ENCODE peak calls at places on chromosomes 3 and 15, in seven cellular contexts. J, L, T, Z, B, A and U are unnamed samples.

GRCh38 chr15:52005748-52006701 is 13.0 kb upstream of the MAPK6 start:
- DNase-seq in T (no peak), B (no peak), A (peak; percentile 64), J (no peak), L (peak; percentile 82), Z (no peak), U (peak; percentile 94)

GRCh38 chr3:30286007-30286669 is 320.3 kb upstream of the TGFBR2 start:
- DNase-seq in L (peak; percentile 97), Z (no peak), A (no peak), J (no peak), T (no peak), B (no peak), U (no peak)

GRCh38 chr3:101271728-101272127 is 48.6 kb downstream of the IMPG2 start:
- DNase-seq in Z (no peak), A (no peak), B (no peak), L (no peak), T (no peak), J (no peak), U (no peak)

GRCh38 chr3:122572940-122573412 is 4.5 kb upstream of the PARP15 start:
- DNase-seq in A (peak; percentile 54), B (no peak), L (peak; percentile 3), T (peak; percentile 30), J (no peak), Z (peak; percentile 34), U (peak; percentile 79)

GRCh38 chr3:5126586-5126985 is 4.5 kb downstream of the ARL8B start:
- DNase-seq in T (no peak), A (no peak), B (no peak), L (no peak), J (no peak), Z (no peak), U (no peak)

GRCh38 chr3:60746043-60746638 is 505.1 kb downstream of the FHIT start:
- DNase-seq in B (no peak), T (no peak), A (no peak), J (no peak), L (no peak), Z (no peak), U (no peak)

GRCh38 chr3:170905862-170906261 is 2.6 kb downstream of the EIF5A2 start:
- DNase-seq in A (no peak), B (no peak), T (no peak), Z (no peak), J (no peak), L (no peak), U (no peak)

GRCh38 chr15:78565951-78566774 is 843 bp downstream of the CHRNA5 start:
- DNase-seq in J (no peak), L (peak; percentile 9), Z (no peak), B (no peak), A (peak; percentile 51), T (no peak), U (peak; percentile 26)

GRCh38 chr15:78239811-78240210 is 5.4 kb upstream of the ACSBG1 start:
- DNase-seq in T (no peak), L (no peak), J (no peak), Z (no peak), B (no peak), A (no peak), U (no peak)

GRCh38 chr3:72395654-72396415 is 452.4 kb downstream of the SHQ1 start:
- DNase-seq in Z (no peak), T (no peak), J (no peak), B (no peak), A (no peak), L (no peak), U (no peak)

GRCh38 chr3:8709287-8709686 is 24.3 kb upstream of the CAV3 start:
- DNase-seq in B (no peak), L (no peak), T (no peak), Z (no peak), J (no peak), A (peak; percentile 1), U (no peak)

GRCh38 chr3:107392549-107393165 is 15.4 kb downstream of the CCDC54 start:
- DNase-seq in B (no peak), A (no peak), J (no peak), Z (no peak), L (peak; percentile 75), T (no peak), U (no peak)

GRCh38 chr3:37308247-37308646 is 133.9 kb upstream of the LRRFIP2 start:
- DNase-seq in L (no peak), J (no peak), B (no peak), A (peak; percentile 10), T (no peak), Z (no peak), U (peak; percentile 23)

GRCh38 chr3:125461896-125462295 is 58.1 kb downstream of the SNX4 start:
- DNase-seq in J (no peak), Z (no peak), L (no peak), B (no peak), A (no peak), T (no peak), U (no peak)

GRCh38 chr3:27560484-27561056 is 76.4 kb upstream of the SLC4A7 start:
- DNase-seq in Z (no peak), J (no peak), B (no peak), A (no peak), L (no peak), T (no peak), U (no peak)

GRCh38 chr3:83843716-83844115 is 1115.1 kb upstream of the CADM2 start:
- DNase-seq in J (no peak), A (no peak), L (peak; percentile 67), Z (no peak), T (no peak), B (no peak), U (no peak)

GRCh38 chr3:196611761-196612483 is 27.6 kb upstream of the NRROS start:
- DNase-seq in Z (no peak), A (no peak), L (no peak), B (no peak), T (no peak), J (no peak), U (no peak)

GRCh38 chr3:12454076-12454807 is 30.0 kb upstream of the TSEN2 start:
- DNase-seq in B (no peak), L (no peak), J (no peak), Z (no peak), T (no peak), A (no peak), U (no peak)

GRCh38 chr3:16148783-16149182 is 25.7 kb upstream of the GALNT15 start:
- DNase-seq in A (no peak), L (peak; percentile 93), T (no peak), Z (no peak), B (no peak), J (no peak), U (no peak)

GRCh38 chr15:96947296-96947695 is 616.8 kb downstream of the NR2F2 start:
- DNase-seq in J (no peak), T (no peak), B (no peak), L (no peak), A (no peak), Z (no peak), U (no peak)

GRCh38 chr15:92140802-92141201 is 252.9 kb upstream of the ST8SIA2 start:
- DNase-seq in Z (no peak), T (no peak), B (no peak), L (peak; percentile 34), J (no peak), A (no peak), U (no peak)

GRCh38 chr3:17986393-17986816 is 244.0 kb upstream of the TBC1D5 start:
- DNase-seq in B (no peak), L (no peak), T (no peak), Z (no peak), J (no peak), A (no peak), U (no peak)

GRCh38 chr15:59295742-59296090 is 77.0 kb downstream of the MYO1E start:
- DNase-seq in B (no peak), Z (no peak), A (no peak), L (no peak), T (no peak), J (no peak), U (no peak)

GRCh38 chr15:70246623-70247200 is 149.0 kb upstream of the TLE3 start:
- DNase-seq in Z (no peak), L (no peak), J (no peak), A (no peak), T (no peak), B (no peak), U (no peak)

GRCh38 chr3:189233225-189233858 is 61.6 kb downstream of the TPRG1 start:
- DNase-seq in J (no peak), A (peak; percentile 6), T (no peak), B (no peak), L (peak; percentile 46), Z (peak; percentile 1), U (peak; percentile 52)

GRCh38 chr3:43774799-43775198 is 84.1 kb downstream of the ABHD5 start:
- DNase-seq in J (no peak), L (no peak), B (no peak), A (no peak), T (no peak), Z (no peak), U (no peak)

GRCh38 chr3:182913889-182914288 is 66.4 kb downstream of the DCUN1D1 start:
- DNase-seq in J (no peak), B (no peak), A (peak; percentile 37), L (no peak), T (no peak), Z (no peak), U (peak; percentile 80)

GRCh38 chr3:64796597-64796996 is 108.8 kb upstream of the ADAMTS9 start:
- DNase-seq in T (no peak), A (no peak), B (no peak), Z (no peak), L (no peak), J (no peak), U (no peak)

GRCh38 chr3:194561306-194561974 is 71.8 kb downstream of the TMEM44 start:
- DNase-seq in A (no peak), L (peak; percentile 94), J (no peak), T (no peak), Z (no peak), B (no peak), U (no peak)

GRCh38 chr3:144429719-144430121 is 458.1 kb downstream of the DIPK2A start:
- DNase-seq in J (no peak), A (peak; percentile 26), T (no peak), B (no peak), Z (no peak), L (no peak), U (peak; percentile 74)

GRCh38 chr3:48466386-48467109 is 20.0 kb downstream of the ATRIP start:
- DNase-seq in L (no peak), T (no peak), B (peak; percentile 18), J (no peak), Z (peak; percentile 27), A (no peak), U (peak; percentile 49)

GRCh38 chr15:68315495-68316007 is 38.0 kb downstream of the FEM1B start:
- DNase-seq in T (no peak), J (no peak), A (no peak), L (peak; percentile 14), B (no peak), Z (no peak), U (no peak)

GRCh38 chr3:177563792-177564191 is 366.5 kb upstream of the TBL1XR1 start:
- DNase-seq in T (no peak), A (no peak), B (no peak), L (no peak), Z (no peak), J (no peak), U (no peak)

GRCh38 chr3:89682556-89682955 is 575.1 kb downstream of the EPHA3 start:
- DNase-seq in T (no peak), J (no peak), Z (no peak), B (no peak), A (no peak), L (no peak), U (no peak)

GRCh38 chr15:53586815-53587214 is 172.6 kb downstream of the WDR72 start:
- DNase-seq in Z (no peak), L (no peak), A (peak; percentile 11), B (no peak), T (no peak), J (no peak), U (peak; percentile 37)

GRCh38 chr15:81294501-81294850 is 29.5 kb downstream of the STARD5 start:
- DNase-seq in J (no peak), L (no peak), Z (no peak), B (no peak), T (no peak), A (no peak), U (peak; percentile 68)

GRCh38 chr15:33068007-33068441 is 126.5 kb downstream of the FMN1 start:
- DNase-seq in T (no peak), Z (no peak), A (no peak), B (no peak), J (no peak), L (no peak), U (no peak)

GRCh38 chr3:72347819-72348319 is 500.4 kb downstream of the SHQ1 start:
- DNase-seq in L (peak; percentile 92), T (peak; percentile 36), A (peak; percentile 46), J (peak; percentile 30), Z (peak; percentile 47), B (no peak), U (peak; percentile 84)